ENCODE peak calls at places on chromosomes 2 and 18, in seven cellular contexts. A is GM12878, Q is HepG2, C is HCT116, L is K562, P is SK-N-SH, T is H1. Y is an unnamed sample.

GRCh38 chr2:235594964-235595363 is 101.1 kb downstream of the AGAP1 start:
- DNase-seq in T (no peak), P (no peak), Q (no peak), L (no peak), C (no peak), A (no peak), Y (no peak)

GRCh38 chr2:42566006-42566405 is 2.4 kb upstream of the MTA3 start:
- DNase-seq in T (no peak), L (no peak), A (no peak), C (no peak), Q (no peak), P (no peak), Y (no peak)

GRCh38 chr2:120308038-120308910 is 37.7 kb upstream of the INHBB start:
- DNase-seq in T (no peak), L (peak; percentile 35), C (no peak), P (no peak), A (peak; percentile 35), Q (no peak), Y (no peak)

GRCh38 chr2:3466482-3466863 is 52.9 kb downstream of the ADI1 start:
- DNase-seq in A (no peak), L (no peak), C (no peak), Q (no peak), T (no peak), P (no peak), Y (no peak)

GRCh38 chr2:99380376-99381010 is 43.3 kb downstream of the EIF5B start:
- DNase-seq in L (no peak), A (no peak), T (no peak), P (no peak), Q (no peak), C (no peak), Y (no peak)

GRCh38 chr2:232890536-232890895 is 20.5 kb downstream of the SNORC start:
- DNase-seq in T (no peak), P (no peak), L (no peak), Q (no peak), C (no peak), A (no peak), Y (no peak)

GRCh38 chr2:198883604-198884003 is 574.1 kb downstream of the SATB2 start:
- DNase-seq in A (no peak), T (no peak), Q (no peak), L (no peak), C (no peak), P (no peak), Y (no peak)

GRCh38 chr2:288743-289361 is 961 bp upstream of the ALKAL2 start:
- DNase-seq in A (no peak), C (no peak), T (no peak), Q (no peak), P (peak; percentile 61), L (no peak), Y (no peak)

GRCh38 chr2:108325756-108326155 is 37.1 kb downstream of the SULT1C2 start:
- DNase-seq in C (no peak), L (no peak), P (no peak), Q (no peak), T (no peak), A (no peak), Y (no peak)

GRCh38 chr2:20501974-20502373 is 55.1 kb downstream of the RHOB start:
- DNase-seq in A (no peak), T (no peak), Q (no peak), L (no peak), C (no peak), P (no peak), Y (no peak)

GRCh38 chr2:45496869-45497268 is 114.2 kb downstream of the SRBD1 start:
- DNase-seq in P (no peak), T (no peak), C (no peak), A (no peak), L (no peak), Q (no peak), Y (no peak)

GRCh38 chr2:148209598-148209997 is 188.7 kb downstream of the MBD5 start:
- DNase-seq in P (no peak), T (no peak), A (no peak), L (peak; percentile 7), Q (peak; percentile 48), C (peak; percentile 15), Y (no peak)

GRCh38 chr2:200944467-200945394 is 18.7 kb downstream of the ORC2 start:
- DNase-seq in C (peak; percentile 95), L (no peak), P (no peak), A (no peak), Q (peak; percentile 82), T (no peak), Y (no peak)

GRCh38 chr18:61575419-61575818 is 242.2 kb downstream of the CDH20 start:
- DNase-seq in A (no peak), P (no peak), C (no peak), L (no peak), Q (no peak), T (no peak), Y (peak; percentile 37)

GRCh38 chr18:57775937-57776336 is 27.2 kb downstream of the ATP8B1 start:
- DNase-seq in Q (no peak), P (no peak), T (no peak), L (no peak), A (no peak), C (peak; percentile 49), Y (no peak)

GRCh38 chr2:230441188-230441897 is 25.3 kb downstream of the SP100 start:
- DNase-seq in C (no peak), T (no peak), L (no peak), P (no peak), Q (no peak), A (peak; percentile 35), Y (no peak)

GRCh38 chr2:168592181-168592831 is 136.2 kb downstream of the CERS6 start:
- DNase-seq in T (no peak), Q (no peak), C (no peak), A (no peak), L (no peak), P (no peak), Y (no peak)

GRCh38 chr2:68905116-68905515 is 33.9 kb upstream of the BMP10 start:
- DNase-seq in A (no peak), P (no peak), Q (no peak), C (no peak), T (no peak), L (no peak), Y (no peak)

GRCh38 chr18:7021994-7022840 is 95.4 kb downstream of the LAMA1 start:
- DNase-seq in A (no peak), L (peak; percentile 64), T (no peak), Q (peak; percentile 76), P (peak; percentile 83), C (peak; percentile 15), Y (peak; percentile 19)

GRCh38 chr2:101038455-101039255 is 36.6 kb downstream of the RPL31 start:
- DNase-seq in P (no peak), T (no peak), L (peak; percentile 24), C (peak; percentile 43), Q (peak; percentile 45), A (no peak), Y (no peak)

GRCh38 chr2:15682354-15682753 is 90.7 kb downstream of the DDX1 start:
- DNase-seq in C (no peak), A (no peak), P (no peak), T (no peak), L (no peak), Q (no peak), Y (no peak)

GRCh38 chr2:69171070-69171811 is 158.3 kb downstream of the ANTXR1 start:
- DNase-seq in T (no peak), C (no peak), A (no peak), Q (peak; percentile 46), L (no peak), P (no peak), Y (peak; percentile 25)

GRCh38 chr18:55138401-55138800 is 179.1 kb upstream of the CCDC68 start:
- DNase-seq in P (no peak), T (no peak), L (no peak), Q (no peak), C (no peak), A (no peak), Y (no peak)
- TF ChIP-seq JUND in P (no peak), T (no peak), L (no peak), Q (no peak), C (no peak), A (no peak), Y (no peak)

GRCh38 chr2:96315400-96316071 is 9.6 kb upstream of the ITPRIPL1 start:
- DNase-seq in L (no peak), T (no peak), C (no peak), A (no peak), P (no peak), Q (peak; percentile 39), Y (no peak)
- TF ChIP-seq JUND in L (no peak), T (no peak), C (no peak), A (no peak), P (peak; percentile 84), Q (no peak), Y (no peak)

DNA sequence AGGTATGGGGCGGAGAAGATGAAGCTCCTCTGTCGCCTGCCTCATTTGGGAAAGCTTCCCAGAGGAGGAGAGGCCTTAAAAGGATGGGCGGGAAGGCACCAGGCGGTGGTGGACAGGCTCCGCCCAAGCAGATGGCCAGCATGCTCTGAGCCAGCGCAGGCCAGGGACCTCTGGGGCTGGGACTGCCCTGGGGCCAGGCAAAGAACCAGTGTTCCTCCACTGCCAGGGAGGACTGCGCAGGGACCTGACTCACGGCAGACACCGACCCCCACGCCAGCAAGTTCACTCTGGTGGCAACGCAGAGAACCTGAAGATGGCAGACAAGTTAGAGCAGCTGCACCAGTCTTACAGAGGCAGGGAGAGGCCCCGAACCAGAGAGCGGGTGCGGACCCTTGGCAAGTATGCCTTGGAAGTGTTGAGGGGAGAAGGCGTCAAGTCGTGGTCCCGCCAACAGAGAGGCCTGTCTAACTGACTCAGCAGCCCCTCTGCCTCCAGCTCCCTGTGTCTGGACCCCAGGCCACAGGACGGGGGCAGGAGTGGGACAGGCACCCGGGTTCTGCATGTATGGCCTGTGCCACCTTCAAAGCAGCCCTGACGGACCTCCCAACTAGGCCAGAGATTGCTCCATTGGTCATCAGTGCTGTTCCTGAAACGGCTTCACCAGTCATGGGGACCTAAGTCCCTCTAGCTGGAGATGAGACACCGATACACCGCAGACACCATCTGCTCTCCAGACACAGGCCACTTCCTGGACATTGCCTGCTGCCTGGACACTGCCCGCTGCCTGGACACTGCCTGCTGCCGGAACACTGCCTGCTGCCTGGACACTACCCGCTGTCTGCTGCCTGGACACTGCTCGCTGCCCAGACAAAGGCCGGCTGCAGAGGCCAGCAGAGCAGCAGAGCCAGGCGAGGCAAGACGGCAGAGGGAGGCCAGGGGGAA is 124.7 kb downstream of the HDAC4 start:
- DNase-seq in P (peak; percentile 90), C (no peak), A (no peak), L (peak; percentile 48), Q (no peak), T (no peak), Y (no peak)
- TF ChIP-seq JUND in P (no peak), C (no peak), A (no peak), L (no peak), Q (no peak), T (no peak), Y (no peak)

GRCh38 chr2:60890393-60890707 is 9.0 kb downstream of the REL start:
- DNase-seq in L (no peak), P (no peak), T (no peak), Q (no peak), C (no peak), A (no peak), Y (no peak)

GRCh38 chr2:60885683-60886082 is 4.3 kb downstream of the REL start:
- DNase-seq in A (no peak), L (no peak), T (no peak), C (no peak), P (no peak), Q (peak; percentile 85), Y (no peak)

GRCh38 chr2:60886962-60887361 is 5.6 kb downstream of the REL start:
- DNase-seq in L (no peak), A (no peak), Q (no peak), P (no peak), C (no peak), T (no peak), Y (no peak)

GRCh38 chr2:60888853-60889252 is 7.5 kb downstream of the REL start:
- DNase-seq in Q (no peak), P (no peak), A (no peak), L (no peak), C (no peak), T (no peak), Y (no peak)

GRCh38 chr2:60891175-60891574 is 9.8 kb downstream of the REL start:
- DNase-seq in T (no peak), Q (no peak), P (no peak), A (no peak), C (no peak), L (peak; percentile 30), Y (no peak)
- TF ChIP-seq JUND in T (no peak), Q (no peak), P (no peak), A (no peak), C (no peak), L (no peak), Y (no peak)

Y was measured in T47D.